ENCODE peak calls at places on chromosomes 1 and 21, in five cellular contexts. K is ureter; M is NCI-H82; F is amygdala; A is CD8-positive, alpha-beta memory T cell. L is an unnamed sample.

GRCh38 chr21:42537106-42537742 is 23.6 kb downstream of the SLC37A1 start:
- DNase-seq in K (no peak), M (peak), F (no peak), A (no peak), L (peak)

GRCh38 chr1:32917521-32917920 is 16.3 kb upstream of the TMEM54 start:
- DNase-seq in K (no peak), M (no peak), F (no peak), A (no peak), L (no peak)

GRCh38 chr1:178091986-178092745 is 1.7 kb upstream of the RASAL2 start:
- DNase-seq in K (no peak), M (no peak), F (no peak), A (no peak), L (no peak)

GRCh38 chr1:178630418-178630817 is 94.6 kb upstream of the RALGPS2 start:
- DNase-seq in K (no peak), M (no peak), F (no peak), A (no peak), L (no peak)

GRCh38 chr1:2607681-2608041 is 21.1 kb downstream of the PRXL2B start:
- DNase-seq in K (peak), M (no peak), F (no peak), A (no peak), L (peak)

GRCh38 chr1:27350673-27351540 is 9.1 kb downstream of the SYTL1 start:
- DNase-seq in K (no peak), M (peak), F (no peak), A (no peak), L (peak)

GRCh38 chr1:225484657-225485606 is 57.1 kb upstream of the LBR start:
- DNase-seq in K (no peak), M (no peak), F (no peak), A (no peak), L (no peak)

GRCh38 chr1:38779491-38779890 is 80.1 kb downstream of the RRAGC start:
- DNase-seq in K (no peak), M (peak), F (no peak), A (no peak), L (no peak)

GRCh38 chr1:156122519-156123355 is 8.2 kb downstream of the LMNA start:
- DNase-seq in K (peak), M (peak), F (peak), A (no peak), L (peak)

GRCh38 chr1:31239653-31240241 is at the start of gene NKAIN1:
- DNase-seq in K (no peak), M (peak), F (no peak), A (no peak), L (no peak)

GRCh38 chr1:84303154-84303830 is 1.8 kb downstream of the SAMD13 start:
- DNase-seq in K (no peak), M (peak), F (no peak), A (no peak), L (no peak)

GRCh38 chr1:193498088-193498605 is 311.7 kb upstream of the B3GALT2 start:
- DNase-seq in K (no peak), M (no peak), F (no peak), A (no peak), L (no peak)

GRCh38 chr1:240426056-240426455 is 185.9 kb downstream of the GREM2 start:
- DNase-seq in K (no peak), M (no peak), F (no peak), A (no peak), L (no peak)

GRCh38 chr1:68751723-68752122 is 254.8 kb upstream of the DEPDC1 start:
- DNase-seq in K (no peak), M (no peak), F (no peak), A (no peak), L (no peak)

GRCh38 chr1:220326578-220326977 is 54.3 kb upstream of the RAB3GAP2 start:
- DNase-seq in K (no peak), M (no peak), F (no peak), A (no peak), L (no peak)

GRCh38 chr1:26832249-26832960 is 5.9 kb downstream of the ZDHHC18 start:
- DNase-seq in K (no peak), M (peak), F (no peak), A (no peak), L (no peak)

GRCh38 chr21:45590246-45590725 is 48.0 kb upstream of the SLC19A1 start:
- DNase-seq in K (no peak), M (peak), F (no peak), A (no peak), L (peak)

GRCh38 chr1:2965676-2966075 is 55.6 kb upstream of the ACTRT2 start:
- DNase-seq in K (no peak), M (no peak), F (no peak), A (no peak), L (no peak)

GRCh38 chr1:243320224-243320623 is 64.4 kb downstream of the SDCCAG8 start:
- DNase-seq in K (no peak), M (no peak), F (no peak), A (no peak), L (no peak)

L was measured in left cardiac atrium.